ENCODE peak calls at places on chromosomes 3 and 15, in eight cellular contexts. F is body of pancreas; Q is heart right ventricle; D is psoas muscle; N is ovary; W is AG09309; X is testis; I is CD4-positive, alpha-beta T cell. H is an unnamed sample.
A peak's percentile ranks its signal among the peaks of the same experiment; 100 is the strongest.

GRCh38 chr3:174330303-174330702 is 528.8 kb upstream of the NAALADL2 start:
- DNase-seq in F (no peak), Q (no peak), D (no peak), N (no peak), W (peak; percentile 81), X (no peak), I (no peak), H (no peak)

GRCh38 chr15:82312611-82313349 is 36.5 kb downstream of the GOLGA6L10 start:
- DNase-seq in F (no peak), Q (no peak), D (no peak), N (no peak), W (no peak), X (no peak), I (no peak), H (peak; percentile 67)

GRCh38 chr3:30305021-30305420 is 301.4 kb upstream of the TGFBR2 start:
- DNase-seq in F (no peak), Q (no peak), D (no peak), N (no peak), W (no peak), X (no peak), I (no peak), H (no peak)

GRCh38 chr3:193930247-193930646 is 205.7 kb upstream of the HES1 start:
- DNase-seq in F (no peak), Q (no peak), D (no peak), N (no peak), W (no peak), X (no peak), I (no peak), H (peak; percentile 7)

GRCh38 chr3:149654188-149654601 is 3.6 kb downstream of the WWTR1 start:
- DNase-seq in F (no peak), Q (no peak), D (no peak), N (no peak), W (no peak), X (no peak), I (no peak), H (no peak)

GRCh38 chr3:42504334-42505202 is 2.1 kb downstream of the VIPR1 start:
- DNase-seq in F (no peak), Q (peak; percentile 1), D (no peak), N (no peak), W (no peak), X (no peak), I (no peak), H (peak; percentile 65)

GRCh38 chr3:163951397-163951987 is 1126.8 kb downstream of the SI start:
- DNase-seq in F (no peak), Q (no peak), D (no peak), N (no peak), W (no peak), X (no peak), I (no peak), H (no peak)

GRCh38 chr3:43855674-43856299 is 165.0 kb downstream of the ABHD5 start:
- DNase-seq in F (peak; percentile 67), Q (peak; percentile 40), D (peak; percentile 24), N (peak; percentile 47), W (peak; percentile 21), X (peak; percentile 67), I (no peak), H (peak; percentile 87)

GRCh38 chr15:75109021-75109690 is 85.8 kb downstream of the PPCDC start:
- DNase-seq in F (no peak), Q (no peak), D (no peak), N (no peak), W (no peak), X (no peak), I (no peak), H (no peak)

GRCh38 chr3:111979689-111980025 is 831 bp downstream of the ABHD10 start:
- DNase-seq in F (no peak), Q (no peak), D (no peak), N (no peak), W (no peak), X (no peak), I (no peak), H (no peak)

GRCh38 chr3:169744332-169745054 is 20.4 kb downstream of the TERC start:
- DNase-seq in F (no peak), Q (no peak), D (no peak), N (no peak), W (no peak), X (no peak), I (no peak), H (no peak)

GRCh38 chr3:128484404-128485282 is 8.4 kb downstream of the GATA2 start:
- DNase-seq in F (no peak), Q (no peak), D (peak; percentile 4), N (no peak), W (no peak), X (no peak), I (no peak), H (no peak)

GRCh38 chr15:68334661-68335124 is 57.1 kb downstream of the FEM1B start:
- DNase-seq in F (peak; percentile 26), Q (no peak), D (no peak), N (no peak), W (peak; percentile 61), X (no peak), I (no peak), H (peak; percentile 88)

GRCh38 chr3:21062724-21063436 is 688.1 kb downstream of the ZNF385D start:
- DNase-seq in F (no peak), Q (peak; percentile 9), D (no peak), N (no peak), W (peak; percentile 28), X (no peak), I (no peak), H (no peak)

GRCh38 chr15:44654858-44655257 is 8.6 kb downstream of the SPG11 start:
- DNase-seq in F (no peak), Q (no peak), D (no peak), N (no peak), W (peak; percentile 72), X (no peak), I (no peak), H (no peak)

GRCh38 chr15:48395532-48396011 is 64.3 kb downstream of the DUT start:
- DNase-seq in F (peak; percentile 32), Q (peak; percentile 33), D (peak; percentile 86), N (peak; percentile 51), W (no peak), X (peak; percentile 80), I (no peak), H (peak; percentile 84)

GRCh38 chr3:161560006-161560637 is 63.5 kb downstream of the OTOL1 start:
- DNase-seq in F (peak; percentile 14), Q (peak; percentile 10), D (no peak), N (peak; percentile 20), W (no peak), X (peak; percentile 66), I (no peak), H (no peak)

GRCh38 chr15:71629761-71630499 is 180.4 kb upstream of the NR2E3 start:
- DNase-seq in F (no peak), Q (no peak), D (no peak), N (no peak), W (no peak), X (no peak), I (no peak), H (no peak)

GRCh38 chr15:71626596-71627088 is 183.7 kb upstream of the NR2E3 start:
- DNase-seq in F (no peak), Q (no peak), D (no peak), N (no peak), W (no peak), X (no peak), I (no peak), H (no peak)

GRCh38 chr15:71627188-71627587 is 183.2 kb upstream of the NR2E3 start:
- DNase-seq in F (no peak), Q (no peak), D (no peak), N (no peak), W (no peak), X (no peak), I (no peak), H (no peak)

GRCh38 chr15:71627604-71628003 is 182.8 kb upstream of the NR2E3 start:
- DNase-seq in F (no peak), Q (no peak), D (no peak), N (no peak), W (no peak), X (no peak), I (no peak), H (no peak)

GRCh38 chr15:71629147-71629760 is 181.1 kb upstream of the NR2E3 start:
- DNase-seq in F (no peak), Q (no peak), D (no peak), N (no peak), W (no peak), X (no peak), I (no peak), H (no peak)
- TF ChIP-seq CTCF in F (no peak), Q (no peak), D (no peak), N (no peak), W (no peak), X (no peak), I (no peak), H (no peak)

GRCh38 chr3:135927170-135927569 is 38.4 kb upstream of the PPP2R3A start:
- DNase-seq in F (no peak), Q (no peak), D (no peak), N (no peak), W (peak; percentile 85), X (no peak), I (no peak), H (no peak)

GRCh38 chr3:135926664-135927063 is 38.9 kb upstream of the PPP2R3A start:
- DNase-seq in F (no peak), Q (no peak), D (no peak), N (no peak), W (no peak), X (no peak), I (no peak), H (no peak)

GRCh38 chr3:135922903-135923250 is 42.7 kb upstream of the PPP2R3A start:
- DNase-seq in F (no peak), Q (no peak), D (no peak), N (no peak), W (no peak), X (no peak), I (no peak), H (no peak)

GRCh38 chr3:135920275-135920674 is 45.3 kb upstream of the PPP2R3A start:
- DNase-seq in F (no peak), Q (no peak), D (no peak), N (no peak), W (no peak), X (no peak), I (no peak), H (no peak)

GRCh38 chr3:135924506-135924905 is 41.0 kb upstream of the PPP2R3A start:
- DNase-seq in F (no peak), Q (no peak), D (no peak), N (no peak), W (no peak), X (no peak), I (no peak), H (no peak)
- TF ChIP-seq CTCF in F (no peak), Q (no peak), D (no peak), N (no peak), W (no peak), X (no peak), I (no peak), H (no peak)

DNA sequence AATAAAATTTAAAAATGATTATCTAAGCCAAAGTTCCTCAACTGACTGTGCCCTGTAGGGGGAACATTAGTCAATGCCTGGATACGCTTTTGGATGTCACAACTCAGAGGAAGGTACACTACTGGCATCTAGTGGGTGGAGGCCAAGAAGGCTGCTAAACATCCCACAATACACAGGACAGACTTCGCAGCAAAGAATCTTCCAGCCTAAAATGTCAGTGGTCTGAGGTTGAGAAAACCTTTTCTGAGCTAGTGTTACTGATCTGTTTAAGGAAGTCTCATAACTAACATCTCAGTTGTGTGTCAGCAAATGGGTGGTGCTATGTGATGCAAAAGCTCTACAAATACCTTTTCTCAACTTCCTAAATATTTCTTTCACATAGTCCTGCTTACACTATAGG is 20.9 kb upstream of the LDHAL6B start:
- DNase-seq in F (no peak), Q (no peak), D (no peak), N (no peak), W (no peak), X (no peak), I (no peak), H (no peak)
- TF ChIP-seq CTCF in F (no peak), Q (no peak), D (no peak), N (no peak), W (peak; percentile 20), X (no peak), I (no peak), H (no peak)

GRCh38 chr15:93088200-93088980 is 621 bp downstream of the RGMA start:
- DNase-seq in F (peak; percentile 24), Q (no peak), D (peak; percentile 67), N (peak; percentile 40), W (no peak), X (peak; percentile 41), I (no peak), H (no peak)
- TF ChIP-seq CTCF in F (no peak), Q (no peak), D (no peak), N (no peak), W (no peak), X (no peak), I (no peak), H (peak; percentile 29)